ENCODE peak calls at places on chromosomes 3 and 15, in four cellular contexts. R is fibroblast of pulmonary artery; N is stimulated activated CD4-positive, alpha-beta T cell treated with anti-CD3 and anti-CD28 coated beads, Interleukin-1b, Interleukin-23, amount 100 ng/mL, for 24 hours; Q is H7. X is an unnamed sample.

GRCh38 chr3:37668431-37668830 is 193.2 kb upstream of the CTDSPL start:
- DNase-seq in R (peak; percentile 3), Q (no peak), N (no peak), X (no peak)

GRCh38 chr3:117322866-117323265 is 613.3 kb downstream of the TUSC7 start:
- DNase-seq in N (no peak), Q (peak; percentile 7), R (peak; percentile 17), X (no peak)

GRCh38 chr3:12198301-12198700 is 39.6 kb upstream of the TIMP4 start:
- DNase-seq in Q (no peak), R (peak; percentile 81), N (no peak), X (no peak)

GRCh38 chr3:132486086-132486485 is 68.8 kb downstream of the DNAJC13 start:
- DNase-seq in R (peak; percentile 46), N (no peak), Q (no peak), X (no peak)

GRCh38 chr15:41607033-41607432 is 48.0 kb downstream of the TYRO3 start:
- DNase-seq in Q (no peak), R (peak; percentile 88), N (no peak), X (no peak)

GRCh38 chr3:125435231-125435630 is 60.1 kb upstream of the ZNF148 start:
- DNase-seq in R (no peak), Q (no peak), N (no peak), X (no peak)

GRCh38 chr15:29352402-29352801 is 82.8 kb upstream of the NSMCE3 start:
- DNase-seq in Q (no peak), R (no peak), N (no peak), X (no peak)

GRCh38 chr3:67362686-67363085 is 291.7 kb downstream of the SUCLG2 start:
- DNase-seq in R (peak; percentile 25), N (no peak), Q (no peak), X (no peak)

GRCh38 chr3:194261581-194262063 is 89.5 kb downstream of the CPN2 start:
- DNase-seq in R (no peak), Q (peak; percentile 16), N (no peak), X (no peak)

GRCh38 chr3:169618894-169619792 is 44.4 kb downstream of the MECOM start:
- DNase-seq in N (no peak), R (no peak), Q (no peak), X (no peak)

GRCh38 chr3:171323934-171324535 is 136.2 kb downstream of the TNIK start:
- DNase-seq in Q (no peak), N (no peak), R (peak; percentile 51), X (no peak)

GRCh38 chr3:8768364-8769087 is 887 bp downstream of the OXTR start:
- DNase-seq in R (no peak), N (no peak), Q (peak; percentile 73), X (no peak)

GRCh38 chr15:60407406-60407805 is 9.6 kb upstream of the ANXA2 start:
- DNase-seq in N (no peak), Q (no peak), R (peak; percentile 75), X (no peak)

GRCh38 chr15:79702621-79703020 is 194.2 kb downstream of the MTHFS start:
- DNase-seq in Q (no peak), R (no peak), N (no peak), X (no peak)

GRCh38 chr15:85974742-85975141 is 104.9 kb upstream of the AGBL1 start:
- DNase-seq in R (no peak), N (no peak), Q (no peak), X (no peak)

GRCh38 chr3:16480861-16481569 is 32.5 kb downstream of the RFTN1 start:
- DNase-seq in Q (no peak), N (no peak), R (peak; percentile 69), X (no peak)

GRCh38 chr15:66921319-66921718 is 144.1 kb upstream of the SMAD3 start:
- DNase-seq in R (no peak), Q (no peak), N (no peak), X (peak; percentile 34)

GRCh38 chr15:49621327-49622210 is 721 bp downstream of the DTWD1 start:
- DNase-seq in N (no peak), Q (no peak), R (peak; percentile 32), X (no peak)

GRCh38 chr3:70999730-71000129 is 583.8 kb downstream of the FOXP1 start:
- DNase-seq in N (no peak), R (peak; percentile 75), Q (no peak), X (peak; percentile 12)

GRCh38 chr3:51953445-51953844 is 1.7 kb upstream of the GPR62 start:
- DNase-seq in N (no peak), R (peak; percentile 72), Q (no peak), X (no peak)

GRCh38 chr3:38651153-38651789 is 1.8 kb upstream of the SCN5A start:
- DNase-seq in R (peak; percentile 65), Q (peak; percentile 84), N (peak; percentile 35), X (peak; percentile 54)

GRCh38 chr15:77251662-77252061 is 168.2 kb downstream of the PEAK1 start:
- DNase-seq in Q (peak; percentile 22), R (peak; percentile 8), N (no peak), X (no peak)

GRCh38 chr15:89835190-89835564 is 20.5 kb upstream of the ANPEP start:
- DNase-seq in R (no peak), N (no peak), Q (no peak), X (no peak)

GRCh38 chr15:83698294-83698693 is 44.4 kb downstream of the ADAMTSL3 start:
- DNase-seq in N (no peak), R (peak; percentile 46), Q (no peak), X (no peak)

X was measured in GDM1.